ENCODE peak calls at places on chromosomes 6 and 20, in seven cellular contexts. D is Ammon's horn; K is stimulated activated naive B cell treated with anti-CD40 and anti-IgM and Interleukin-4, amounts not matched to agents 10 μg/mL and 1 μg/mL and 100 μg/mL, for 72 hours; P is heart left ventricle; M is skeletal muscle cell; H is LoVo; X is GM12865. Y is an unnamed sample.

GRCh38 chr20:38395165-38395564 is 40.0 kb downstream of the SNHG17 start:
- DNase-seq in D (no peak), X (no peak), K (no peak), M (no peak), P (no peak), H (no peak), Y (no peak)

GRCh38 chr6:11428895-11429294 is 108.7 kb upstream of the TMEM170B start:
- DNase-seq in D (no peak), K (peak), M (peak), X (peak), H (no peak), P (no peak), Y (no peak)

GRCh38 chr6:34912715-34913464 is 23.8 kb downstream of the ANKS1A start:
- DNase-seq in X (peak), K (peak), P (no peak), D (no peak), H (no peak), M (peak), Y (no peak)

GRCh38 chr6:91366781-91367180 is 779.9 kb upstream of the MAP3K7 start:
- DNase-seq in H (no peak), P (no peak), X (no peak), M (no peak), K (no peak), D (no peak), Y (no peak)

GRCh38 chr20:3188823-3189413 is 15.6 kb downstream of the DDRGK1 start:
- DNase-seq in X (no peak), K (no peak), H (no peak), M (no peak), P (no peak), D (no peak), Y (no peak)

GRCh38 chr6:4180653-4181255 is 45.4 kb upstream of the ECI2 start:
- DNase-seq in D (no peak), M (peak), X (peak), K (no peak), H (no peak), P (no peak), Y (no peak)

GRCh38 chr6:95357380-95358025 is 219.8 kb upstream of the MANEA start:
- DNase-seq in P (no peak), X (no peak), H (no peak), K (no peak), D (no peak), M (no peak), Y (no peak)

GRCh38 chr6:132811276-132811675 is 3.1 kb upstream of the RPS12 start:
- DNase-seq in K (no peak), H (no peak), P (no peak), X (no peak), D (no peak), M (no peak), Y (no peak)

GRCh38 chr20:478949-479429 is 16.7 kb upstream of the TBC1D20 start:
- DNase-seq in M (peak), X (peak), P (no peak), K (peak), H (peak), D (peak), Y (no peak)

Y was measured in activated T-helper 1 cell treated with anti-CD3 and anti-CD28 coated beads, Interleukin-2, amount 50 U/mL, for 16 hours.